ENCODE peak calls at places on chromosomes 13 and 19, in seven cellular contexts. One of them, this sample, is unnamed.

GRCh38 chr13:111312944-111313590 is 7.4 kb upstream of the TEX29 start:
- DNase-seq in right cardiac atrium: no peak
- DNase-seq in heart right ventricle: no peak
- DNase-seq in uterus: no peak
- DNase-seq in foreskin keratinocyte: no peak
- DNase-seq in CD8-positive, alpha-beta T cell: no peak
- DNase-seq in hepatocyte: no peak
- DNase-seq in this sample: no peak

GRCh38 chr19:5966215-5966614 is 11.7 kb downstream of the RANBP3 start:
- DNase-seq in hepatocyte: peak; percentile 72
- DNase-seq in right cardiac atrium: no peak
- DNase-seq in heart right ventricle: no peak
- DNase-seq in CD8-positive, alpha-beta T cell: no peak
- DNase-seq in foreskin keratinocyte: no peak
- DNase-seq in uterus: peak; percentile 62
- DNase-seq in this sample: no peak

GRCh38 chr13:113945857-113946408 is 27.9 kb downstream of the C13orf46 start:
- DNase-seq in right cardiac atrium: no peak
- DNase-seq in uterus: peak; percentile 12
- DNase-seq in heart right ventricle: no peak
- DNase-seq in hepatocyte: no peak
- DNase-seq in CD8-positive, alpha-beta T cell: no peak
- DNase-seq in foreskin keratinocyte: no peak
- DNase-seq in this sample: no peak

GRCh38 chr19:14560776-14561108 is 11.1 kb downstream of the NDUFB7 start:
- DNase-seq in foreskin keratinocyte: no peak
- DNase-seq in uterus: no peak
- DNase-seq in CD8-positive, alpha-beta T cell: no peak
- DNase-seq in right cardiac atrium: no peak
- DNase-seq in heart right ventricle: no peak
- DNase-seq in hepatocyte: no peak
- DNase-seq in this sample: no peak

GRCh38 chr19:57746580-57747471 is at the start of gene ZNF776:
- DNase-seq in uterus: peak; percentile 76
- DNase-seq in hepatocyte: peak; percentile 93
- DNase-seq in CD8-positive, alpha-beta T cell: peak; percentile 75
- DNase-seq in right cardiac atrium: peak; percentile 87
- DNase-seq in foreskin keratinocyte: peak; percentile 88
- DNase-seq in heart right ventricle: peak; percentile 73
- DNase-seq in this sample: peak; percentile 86

GRCh38 chr13:39602614-39603366 is at the start of gene LHFPL6:
- DNase-seq in heart right ventricle: peak; percentile 90
- DNase-seq in CD8-positive, alpha-beta T cell: peak; percentile 18
- DNase-seq in hepatocyte: peak; percentile 87
- DNase-seq in right cardiac atrium: peak; percentile 94
- DNase-seq in uterus: peak; percentile 86
- DNase-seq in foreskin keratinocyte: peak; percentile 76
- DNase-seq in this sample: peak; percentile 83

GRCh38 chr13:71866173-71867091 is 572 bp downstream of the DACH1 start:
- DNase-seq in CD8-positive, alpha-beta T cell: no peak
- DNase-seq in right cardiac atrium: peak; percentile 70
- DNase-seq in uterus: peak; percentile 27
- DNase-seq in foreskin keratinocyte: no peak
- DNase-seq in hepatocyte: peak; percentile 44
- DNase-seq in heart right ventricle: peak; percentile 31
- DNase-seq in this sample: no peak

GRCh38 chr13:48126944-48127814 is 32.3 kb upstream of the MED4 start:
- DNase-seq in heart right ventricle: peak; percentile 76
- DNase-seq in CD8-positive, alpha-beta T cell: peak; percentile 34
- DNase-seq in right cardiac atrium: peak; percentile 92
- DNase-seq in hepatocyte: peak; percentile 76
- DNase-seq in uterus: peak; percentile 63
- DNase-seq in foreskin keratinocyte: peak; percentile 74
- DNase-seq in this sample: peak; percentile 80

GRCh38 chr13:30577381-30577780 is 40.3 kb upstream of the USPL1 start:
- DNase-seq in hepatocyte: peak; percentile 8
- DNase-seq in uterus: no peak
- DNase-seq in heart right ventricle: no peak
- DNase-seq in CD8-positive, alpha-beta T cell: peak; percentile 15
- DNase-seq in right cardiac atrium: no peak
- DNase-seq in foreskin keratinocyte: peak; percentile 89
- DNase-seq in this sample: no peak

GRCh38 chr19:10271543-10272086 is 695 bp downstream of the ICAM1 start:
- DNase-seq in hepatocyte: no peak
- DNase-seq in CD8-positive, alpha-beta T cell: no peak
- DNase-seq in heart right ventricle: no peak
- DNase-seq in uterus: no peak
- DNase-seq in right cardiac atrium: peak; percentile 73
- DNase-seq in foreskin keratinocyte: no peak
- DNase-seq in this sample: no peak

GRCh38 chr19:10916602-10917001 is 11.8 kb downstream of the YIPF2 start:
- DNase-seq in foreskin keratinocyte: no peak
- DNase-seq in heart right ventricle: no peak
- DNase-seq in hepatocyte: no peak
- DNase-seq in right cardiac atrium: no peak
- DNase-seq in CD8-positive, alpha-beta T cell: no peak
- DNase-seq in uterus: no peak
- DNase-seq in this sample: no peak

GRCh38 chr13:72539925-72540324 is 187.5 kb downstream of the MZT1 start:
- DNase-seq in CD8-positive, alpha-beta T cell: no peak
- DNase-seq in right cardiac atrium: no peak
- DNase-seq in heart right ventricle: no peak
- DNase-seq in uterus: no peak
- DNase-seq in foreskin keratinocyte: no peak
- DNase-seq in hepatocyte: no peak
- DNase-seq in this sample: no peak

DNA sequence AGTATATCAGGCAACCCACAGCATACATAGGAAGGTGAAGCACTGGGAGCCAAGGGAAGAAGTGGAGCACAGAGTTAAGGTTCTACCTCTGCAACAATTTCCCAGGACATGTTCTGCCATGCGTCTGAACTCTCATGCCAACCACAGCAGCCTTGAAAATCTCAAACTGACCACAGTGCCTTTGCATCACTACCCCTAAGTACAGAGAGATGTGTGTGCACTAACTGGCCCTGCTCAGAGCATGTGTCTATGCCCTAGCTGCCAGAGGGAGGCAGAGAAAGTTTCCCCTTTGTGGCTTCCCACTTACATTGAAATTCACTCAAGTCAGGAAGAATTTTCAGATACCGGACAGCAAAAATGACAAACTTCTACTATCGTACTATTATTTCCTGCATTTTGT is 26.8 kb upstream of the WDFY2 start:
- DNase-seq in right cardiac atrium: no peak
- DNase-seq in uterus: no peak
- DNase-seq in hepatocyte: no peak
- DNase-seq in heart right ventricle: no peak
- DNase-seq in CD8-positive, alpha-beta T cell: no peak
- DNase-seq in foreskin keratinocyte: no peak
- DNase-seq in this sample: no peak
- H3K4me1 ChIP-seq in right cardiac atrium: no peaks in the 10 kb centered on the region
- H3K4me1 ChIP-seq in uterus: no peaks in the 10 kb centered on the region
- H3K4me1 ChIP-seq in hepatocyte: no peaks in the 10 kb centered on the region
- H3K4me1 ChIP-seq in heart right ventricle: no peaks in the 10 kb centered on the region
- H3K4me1 ChIP-seq in CD8-positive, alpha-beta T cell: no peaks in the 10 kb centered on the region
- H3K4me1 ChIP-seq in foreskin keratinocyte: peaks cover 36% of the 10 kb centered on the region
- H3K4me1 ChIP-seq in this sample: peaks cover 4% of the 10 kb centered on the region

DNA sequence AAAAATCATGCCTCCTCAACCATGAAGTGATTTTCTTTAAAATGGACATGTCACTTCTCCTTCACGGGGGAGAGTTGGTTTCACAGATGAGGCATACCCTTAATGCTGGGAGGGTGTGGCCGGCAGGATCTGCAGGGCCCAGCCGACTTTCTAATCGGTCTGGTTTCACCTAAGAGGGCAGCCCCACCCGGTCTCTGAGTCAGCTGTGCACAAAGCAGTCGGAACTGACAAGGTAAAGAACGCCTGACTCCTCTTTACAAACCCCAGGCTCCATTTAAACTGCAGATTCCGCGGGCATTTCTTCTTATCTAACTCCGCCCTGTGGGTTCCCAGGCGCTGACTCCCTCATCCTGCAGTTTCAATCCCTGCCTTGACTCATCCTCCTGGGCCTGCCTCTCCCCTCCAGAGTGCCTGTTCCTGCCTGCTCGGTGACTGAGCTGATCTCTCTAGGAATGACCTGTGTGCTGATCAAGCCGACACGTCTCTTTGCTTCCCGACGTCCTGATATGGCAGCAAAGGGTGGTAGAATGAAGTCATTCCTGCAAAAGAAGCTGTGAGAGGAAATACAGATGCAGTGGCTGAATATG is 63.4 kb downstream of the EFNB2 start:
- DNase-seq in right cardiac atrium: no peak
- DNase-seq in uterus: peak; percentile 43
- DNase-seq in foreskin keratinocyte: peak; percentile 100
- DNase-seq in CD8-positive, alpha-beta T cell: no peak
- DNase-seq in hepatocyte: peak; percentile 94
- DNase-seq in heart right ventricle: no peak
- DNase-seq in this sample: peak; percentile 69
- H3K27ac ChIP-seq in right cardiac atrium: no peak overlapping the region
- H3K27ac ChIP-seq in uterus: peak overlapping the region; percentile 4
- H3K27ac ChIP-seq in foreskin keratinocyte: peak overlapping the region; percentile 98
- H3K27ac ChIP-seq in CD8-positive, alpha-beta T cell: no peak overlapping the region
- H3K27ac ChIP-seq in hepatocyte: peak overlapping the region; percentile 86
- H3K27ac ChIP-seq in heart right ventricle: no peak overlapping the region
- H3K27ac ChIP-seq in this sample: no peak overlapping the region

GRCh38 chr19:54429545-54430227 is 14.4 kb downstream of the TTYH1 start:
- DNase-seq in uterus: no peak
- DNase-seq in CD8-positive, alpha-beta T cell: no peak
- DNase-seq in heart right ventricle: no peak
- DNase-seq in hepatocyte: no peak
- DNase-seq in right cardiac atrium: peak; percentile 60
- DNase-seq in foreskin keratinocyte: no peak
- DNase-seq in this sample: no peak
- H3K27me3 ChIP-seq in uterus: peaks cover 7% of the 10 kb centered on the region
- H3K27me3 ChIP-seq in CD8-positive, alpha-beta T cell: no peaks in the 10 kb centered on the region
- H3K27me3 ChIP-seq in heart right ventricle: peaks cover 60% of the 10 kb centered on the region
- H3K27me3 ChIP-seq in hepatocyte: peaks cover 11% of the 10 kb centered on the region
- H3K27me3 ChIP-seq in right cardiac atrium: no peaks in the 10 kb centered on the region
- H3K27me3 ChIP-seq in foreskin keratinocyte: peaks cover 17% of the 10 kb centered on the region
- H3K27me3 ChIP-seq in this sample: no peaks in the 10 kb centered on the region

GRCh38 chr19:1261863-1262686 is 7.1 kb upstream of the CIRBP start:
- DNase-seq in right cardiac atrium: peak; percentile 83
- DNase-seq in heart right ventricle: peak; percentile 67
- DNase-seq in foreskin keratinocyte: no peak
- DNase-seq in CD8-positive, alpha-beta T cell: no peak
- DNase-seq in hepatocyte: peak; percentile 90
- DNase-seq in uterus: peak; percentile 89
- DNase-seq in this sample: no peak

GRCh38 chr19:1259206-1259872 is 9.8 kb upstream of the CIRBP start:
- DNase-seq in right cardiac atrium: peak; percentile 94
- DNase-seq in uterus: peak; percentile 67
- DNase-seq in foreskin keratinocyte: no peak
- DNase-seq in CD8-positive, alpha-beta T cell: peak; percentile 63
- DNase-seq in heart right ventricle: peak; percentile 85
- DNase-seq in hepatocyte: peak; percentile 87
- DNase-seq in this sample: no peak

GRCh38 chr19:1261512-1261862 is 7.6 kb upstream of the CIRBP start:
- DNase-seq in hepatocyte: no peak
- DNase-seq in heart right ventricle: no peak
- DNase-seq in right cardiac atrium: peak; percentile 76
- DNase-seq in CD8-positive, alpha-beta T cell: no peak
- DNase-seq in foreskin keratinocyte: no peak
- DNase-seq in uterus: no peak
- DNase-seq in this sample: no peak

GRCh38 chr19:1259873-1260748 is 9.0 kb upstream of the CIRBP start:
- DNase-seq in right cardiac atrium: no peak
- DNase-seq in uterus: no peak
- DNase-seq in foreskin keratinocyte: no peak
- DNase-seq in heart right ventricle: no peak
- DNase-seq in CD8-positive, alpha-beta T cell: no peak
- DNase-seq in hepatocyte: no peak
- DNase-seq in this sample: no peak

GRCh38 chr19:1260749-1261511 is 8.2 kb upstream of the CIRBP start:
- DNase-seq in right cardiac atrium: peak; percentile 99
- DNase-seq in uterus: peak; percentile 99
- DNase-seq in foreskin keratinocyte: peak; percentile 85
- DNase-seq in CD8-positive, alpha-beta T cell: peak; percentile 94
- DNase-seq in hepatocyte: peak; percentile 99
- DNase-seq in heart right ventricle: peak; percentile 99
- DNase-seq in this sample: peak; percentile 96
- H3K4me1 ChIP-seq in right cardiac atrium: peaks cover 8% of the 10 kb centered on the region
- H3K4me1 ChIP-seq in uterus: peaks cover 22% of the 10 kb centered on the region
- H3K4me1 ChIP-seq in foreskin keratinocyte: peaks cover 13% of the 10 kb centered on the region
- H3K4me1 ChIP-seq in CD8-positive, alpha-beta T cell: peaks cover 70% of the 10 kb centered on the region
- H3K4me1 ChIP-seq in hepatocyte: peaks cover 71% of the 10 kb centered on the region
- H3K4me1 ChIP-seq in heart right ventricle: peaks cover 79% of the 10 kb centered on the region
- H3K4me1 ChIP-seq in this sample: peaks cover 78% of the 10 kb centered on the region

GRCh38 chr19:49475191-49475932 is 1.3 kb downstream of the FLT3LG start:
- DNase-seq in right cardiac atrium: no peak
- DNase-seq in heart right ventricle: no peak
- DNase-seq in uterus: no peak
- DNase-seq in hepatocyte: no peak
- DNase-seq in CD8-positive, alpha-beta T cell: no peak
- DNase-seq in foreskin keratinocyte: no peak
- DNase-seq in this sample: no peak
- H3K27ac ChIP-seq in right cardiac atrium: no peak overlapping the region
- H3K27ac ChIP-seq in heart right ventricle: peak overlapping the region; percentile 93
- H3K27ac ChIP-seq in uterus: peak overlapping the region; percentile 82
- H3K27ac ChIP-seq in hepatocyte: no peak overlapping the region
- H3K27ac ChIP-seq in CD8-positive, alpha-beta T cell: peak overlapping the region; percentile 96
- H3K27ac ChIP-seq in foreskin keratinocyte: no peak overlapping the region
- H3K27ac ChIP-seq in this sample: peak overlapping the region; percentile 39

DNA sequence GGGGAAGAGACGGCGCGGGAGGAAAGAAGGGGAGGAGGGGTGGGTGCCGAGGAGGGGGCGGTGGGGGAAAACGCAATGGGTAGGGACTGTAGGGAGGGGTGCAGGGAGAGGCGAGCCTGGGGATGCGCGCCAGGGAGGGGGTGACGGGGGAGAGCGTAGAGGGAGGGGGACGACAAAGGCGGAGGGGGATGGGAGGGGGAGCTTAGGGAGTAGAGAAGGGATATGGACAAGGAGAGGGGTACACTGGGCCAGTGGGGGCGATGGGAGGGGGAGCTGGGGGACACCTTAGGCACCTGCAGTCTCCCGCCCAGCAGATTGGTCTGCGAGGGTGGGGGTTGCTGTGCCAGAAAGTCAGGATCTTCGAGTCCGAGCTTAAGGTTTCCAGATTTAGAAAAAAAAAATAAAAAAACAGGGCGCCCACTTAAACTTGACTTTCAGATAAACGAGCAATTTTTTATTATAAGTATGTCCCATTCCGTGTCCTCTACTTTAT is 15.7 kb downstream of the CCDC124 start:
- DNase-seq in uterus: peak; percentile 30
- DNase-seq in CD8-positive, alpha-beta T cell: no peak
- DNase-seq in foreskin keratinocyte: no peak
- DNase-seq in right cardiac atrium: no peak
- DNase-seq in heart right ventricle: no peak
- DNase-seq in hepatocyte: no peak
- DNase-seq in this sample: no peak
- H3K27me3 ChIP-seq in uterus: peaks cover 22% of the 10 kb centered on the region
- H3K27me3 ChIP-seq in CD8-positive, alpha-beta T cell: peaks cover 44% of the 10 kb centered on the region
- H3K27me3 ChIP-seq in foreskin keratinocyte: peaks cover 50% of the 10 kb centered on the region
- H3K27me3 ChIP-seq in right cardiac atrium: no peaks in the 10 kb centered on the region
- H3K27me3 ChIP-seq in heart right ventricle: peaks cover 55% of the 10 kb centered on the region
- H3K27me3 ChIP-seq in hepatocyte: peaks cover 43% of the 10 kb centered on the region
- H3K27me3 ChIP-seq in this sample: peaks cover 33% of the 10 kb centered on the region